ENCODE peak calls at places on chromosomes 12 and 14, in five cellular contexts. One of them, this sample, is unnamed.

GRCh38 chr12:6724409-6724797 is 557 bp downstream of the COPS7A start:
- DNase-seq in neural progenitor cell: no peak
- DNase-seq in astrocyte: no peak
- DNase-seq in MM.1S: peak; percentile 51
- DNase-seq in endodermal cell: no peak
- DNase-seq in this sample: peak; percentile 20

GRCh38 chr12:124681779-124682391 is 114.5 kb upstream of the NCOR2 start:
- DNase-seq in neural progenitor cell: no peak
- DNase-seq in astrocyte: peak; percentile 82
- DNase-seq in MM.1S: no peak
- DNase-seq in endodermal cell: peak; percentile 71
- DNase-seq in this sample: peak; percentile 95

GRCh38 chr12:1056390-1056789 is 65.4 kb downstream of the ERC1 start:
- DNase-seq in neural progenitor cell: no peak
- DNase-seq in astrocyte: no peak
- DNase-seq in MM.1S: no peak
- DNase-seq in endodermal cell: peak; percentile 68
- DNase-seq in this sample: no peak

GRCh38 chr12:26688344-26688904 is 144.6 kb downstream of the ITPR2 start:
- DNase-seq in neural progenitor cell: no peak
- DNase-seq in astrocyte: no peak
- DNase-seq in MM.1S: no peak
- DNase-seq in endodermal cell: no peak
- DNase-seq in this sample: no peak

GRCh38 chr12:83841620-83842019 is 1071.0 kb downstream of the SLC6A15 start:
- DNase-seq in neural progenitor cell: no peak
- DNase-seq in astrocyte: peak; percentile 34
- DNase-seq in MM.1S: no peak
- DNase-seq in endodermal cell: no peak
- DNase-seq in this sample: no peak

GRCh38 chr12:49846033-49846432 is 3.1 kb upstream of the BCDIN3D start:
- DNase-seq in neural progenitor cell: no peak
- DNase-seq in astrocyte: no peak
- DNase-seq in MM.1S: no peak
- DNase-seq in endodermal cell: no peak
- DNase-seq in this sample: no peak

GRCh38 chr12:89183985-89184435 is 168.3 kb downstream of the DUSP6 start:
- DNase-seq in neural progenitor cell: no peak
- DNase-seq in astrocyte: no peak
- DNase-seq in MM.1S: no peak
- DNase-seq in endodermal cell: no peak
- DNase-seq in this sample: peak; percentile 96

GRCh38 chr12:6851153-6851920 is at the start of gene CDCA3:
- DNase-seq in neural progenitor cell: peak; percentile 99
- DNase-seq in astrocyte: peak; percentile 98
- DNase-seq in MM.1S: peak; percentile 99
- DNase-seq in endodermal cell: peak; percentile 100
- DNase-seq in this sample: peak; percentile 99

GRCh38 chr14:67251573-67252226 is 10.5 kb downstream of the PALS1 start:
- DNase-seq in neural progenitor cell: peak; percentile 25
- DNase-seq in astrocyte: peak; percentile 78
- DNase-seq in MM.1S: no peak
- DNase-seq in endodermal cell: no peak
- DNase-seq in this sample: peak; percentile 84

GRCh38 chr12:108143144-108143543 is 14.1 kb downstream of the WSCD2 start:
- DNase-seq in neural progenitor cell: no peak
- DNase-seq in astrocyte: no peak
- DNase-seq in MM.1S: no peak
- DNase-seq in endodermal cell: no peak
- DNase-seq in this sample: no peak

GRCh38 chr12:49635656-49636055 is 12.3 kb downstream of the PRPF40B start:
- DNase-seq in neural progenitor cell: no peak
- DNase-seq in astrocyte: no peak
- DNase-seq in MM.1S: no peak
- DNase-seq in endodermal cell: no peak
- DNase-seq in this sample: no peak

GRCh38 chr12:32032205-32032810 is 73.1 kb downstream of the RESF1 start:
- DNase-seq in neural progenitor cell: no peak
- DNase-seq in astrocyte: peak; percentile 74
- DNase-seq in MM.1S: no peak
- DNase-seq in endodermal cell: no peak
- DNase-seq in this sample: peak; percentile 80

GRCh38 chr12:92055877-92056276 is 89.8 kb downstream of the BTG1 start:
- DNase-seq in neural progenitor cell: no peak
- DNase-seq in astrocyte: no peak
- DNase-seq in MM.1S: peak; percentile 36
- DNase-seq in endodermal cell: no peak
- DNase-seq in this sample: no peak

GRCh38 chr14:24219521-24219920 is 3.7 kb upstream of the MDP1 start:
- DNase-seq in neural progenitor cell: no peak
- DNase-seq in astrocyte: no peak
- DNase-seq in MM.1S: no peak
- DNase-seq in endodermal cell: no peak
- DNase-seq in this sample: no peak

GRCh38 chr12:132538336-132539015 is 48.5 kb downstream of the FBRSL1 start:
- DNase-seq in neural progenitor cell: no peak
- DNase-seq in astrocyte: no peak
- DNase-seq in MM.1S: no peak
- DNase-seq in endodermal cell: no peak
- DNase-seq in this sample: no peak

GRCh38 chr12:42590324-42590934 is 883 bp upstream of the PRICKLE1 start:
- DNase-seq in neural progenitor cell: peak; percentile 39
- DNase-seq in astrocyte: no peak
- DNase-seq in MM.1S: peak; percentile 16
- DNase-seq in endodermal cell: peak; percentile 79
- DNase-seq in this sample: peak; percentile 40

GRCh38 chr12:120825337-120825736 is 78.8 kb downstream of the SPPL3 start:
- DNase-seq in neural progenitor cell: no peak
- DNase-seq in astrocyte: no peak
- DNase-seq in MM.1S: no peak
- DNase-seq in endodermal cell: no peak
- DNase-seq in this sample: no peak

GRCh38 chr12:7645395-7646177 is 20.1 kb downstream of the APOBEC1 start:
- DNase-seq in neural progenitor cell: peak; percentile 59
- DNase-seq in astrocyte: no peak
- DNase-seq in MM.1S: peak; percentile 37
- DNase-seq in endodermal cell: peak; percentile 70
- DNase-seq in this sample: peak; percentile 46

GRCh38 chr12:116818948-116819832 is 62.1 kb downstream of the HRK start:
- DNase-seq in neural progenitor cell: peak; percentile 97
- DNase-seq in astrocyte: peak; percentile 81
- DNase-seq in MM.1S: peak; percentile 67
- DNase-seq in endodermal cell: peak; percentile 97
- DNase-seq in this sample: peak; percentile 93

GRCh38 chr12:98939350-98939749 is 294.3 kb downstream of the APAF1 start:
- DNase-seq in neural progenitor cell: peak; percentile 49
- DNase-seq in astrocyte: peak; percentile 42
- DNase-seq in MM.1S: peak; percentile 25
- DNase-seq in endodermal cell: peak; percentile 78
- DNase-seq in this sample: peak; percentile 43

GRCh38 chr12:32229971-32230606 is 123.4 kb downstream of the BICD1 start:
- DNase-seq in neural progenitor cell: no peak
- DNase-seq in astrocyte: no peak
- DNase-seq in MM.1S: no peak
- DNase-seq in endodermal cell: peak; percentile 91
- DNase-seq in this sample: no peak

GRCh38 chr14:68877993-68878575 is 85.2 kb upstream of the ZFP36L1 start:
- DNase-seq in neural progenitor cell: no peak
- DNase-seq in astrocyte: no peak
- DNase-seq in MM.1S: no peak
- DNase-seq in endodermal cell: no peak
- DNase-seq in this sample: no peak

GRCh38 chr14:95488376-95489162 is 27.9 kb downstream of the SYNE3 start:
- DNase-seq in neural progenitor cell: no peak
- DNase-seq in astrocyte: no peak
- DNase-seq in MM.1S: no peak
- DNase-seq in endodermal cell: no peak
- DNase-seq in this sample: peak; percentile 23

GRCh38 chr14:96581026-96581425 is 78.8 kb downstream of the PAPOLA start:
- DNase-seq in neural progenitor cell: no peak
- DNase-seq in astrocyte: no peak
- DNase-seq in MM.1S: no peak
- DNase-seq in endodermal cell: no peak
- DNase-seq in this sample: no peak

GRCh38 chr14:72075649-72076334 is 143.6 kb downstream of the RGS6 start:
- DNase-seq in neural progenitor cell: peak; percentile 77
- DNase-seq in astrocyte: no peak
- DNase-seq in MM.1S: no peak
- DNase-seq in endodermal cell: peak; percentile 54
- DNase-seq in this sample: no peak

GRCh38 chr14:61296707-61297502 is 15.8 kb upstream of the TMEM30B start:
- DNase-seq in neural progenitor cell: no peak
- DNase-seq in astrocyte: peak; percentile 11
- DNase-seq in MM.1S: no peak
- DNase-seq in endodermal cell: no peak
- DNase-seq in this sample: peak; percentile 68

GRCh38 chr12:130375888-130376287 is 38.2 kb downstream of the PIWIL1 start:
- DNase-seq in neural progenitor cell: no peak
- DNase-seq in astrocyte: no peak
- DNase-seq in MM.1S: no peak
- DNase-seq in endodermal cell: no peak
- DNase-seq in this sample: no peak

DNA sequence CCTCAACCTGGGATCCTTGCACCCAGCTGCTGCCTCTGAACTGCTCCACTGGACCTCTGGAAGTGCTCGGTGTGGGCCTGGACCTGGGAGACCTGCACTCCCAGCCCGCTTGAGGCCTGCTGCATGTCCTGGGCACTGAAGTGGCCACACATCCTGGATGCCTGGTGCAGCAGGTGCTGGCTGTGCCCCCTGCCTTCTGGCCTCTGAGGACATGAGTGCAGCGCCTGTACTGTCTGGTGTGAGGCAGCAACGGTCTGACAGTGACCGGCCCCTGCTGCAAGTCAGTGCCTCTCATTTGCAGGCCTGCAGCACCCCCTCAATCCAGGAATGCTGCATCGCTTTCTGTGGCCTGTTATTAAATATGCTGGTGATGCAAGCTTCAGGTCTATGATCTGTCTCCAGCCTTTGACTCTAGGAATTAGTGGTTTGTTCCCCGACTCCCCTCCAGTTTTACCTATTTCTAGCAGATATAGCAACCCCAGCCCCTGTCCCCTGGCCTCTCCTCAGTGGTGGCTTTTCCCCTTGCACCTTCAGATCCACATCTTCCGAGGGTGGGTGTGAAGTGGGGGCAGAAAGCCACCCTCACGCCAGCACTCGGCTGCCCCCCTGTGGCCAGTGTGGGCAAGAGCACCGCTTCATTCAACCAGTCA is 3.6 kb downstream of the SMIM41 start:
- DNase-seq in neural progenitor cell: peak; percentile 79
- DNase-seq in astrocyte: peak; percentile 34
- DNase-seq in MM.1S: peak; percentile 46
- DNase-seq in endodermal cell: peak; percentile 93
- DNase-seq in this sample: peak; percentile 73
- H3K27ac ChIP-seq in neural progenitor cell: no peak overlapping the region
- H3K27ac ChIP-seq in astrocyte: no peak overlapping the region
- H3K27ac ChIP-seq in MM.1S: no peak overlapping the region
- H3K27ac ChIP-seq in endodermal cell: no peak overlapping the region
- H3K27ac ChIP-seq in this sample: peak overlapping the region; percentile 62

GRCh38 chr12:67524861-67525499 is 123.6 kb upstream of the DYRK2 start:
- DNase-seq in neural progenitor cell: no peak
- DNase-seq in astrocyte: no peak
- DNase-seq in MM.1S: no peak
- DNase-seq in endodermal cell: no peak
- DNase-seq in this sample: no peak

GRCh38 chr12:67520611-67521010 is 127.9 kb upstream of the DYRK2 start:
- DNase-seq in neural progenitor cell: no peak
- DNase-seq in astrocyte: peak; percentile 62
- DNase-seq in MM.1S: no peak
- DNase-seq in endodermal cell: no peak
- DNase-seq in this sample: peak; percentile 66

GRCh38 chr12:67526129-67526528 is 122.4 kb upstream of the DYRK2 start:
- DNase-seq in neural progenitor cell: no peak
- DNase-seq in astrocyte: no peak
- DNase-seq in MM.1S: no peak
- DNase-seq in endodermal cell: no peak
- DNase-seq in this sample: no peak

GRCh38 chr12:67522222-67522621 is 126.3 kb upstream of the DYRK2 start:
- DNase-seq in neural progenitor cell: no peak
- DNase-seq in astrocyte: no peak
- DNase-seq in MM.1S: no peak
- DNase-seq in endodermal cell: no peak
- DNase-seq in this sample: no peak

DNA sequence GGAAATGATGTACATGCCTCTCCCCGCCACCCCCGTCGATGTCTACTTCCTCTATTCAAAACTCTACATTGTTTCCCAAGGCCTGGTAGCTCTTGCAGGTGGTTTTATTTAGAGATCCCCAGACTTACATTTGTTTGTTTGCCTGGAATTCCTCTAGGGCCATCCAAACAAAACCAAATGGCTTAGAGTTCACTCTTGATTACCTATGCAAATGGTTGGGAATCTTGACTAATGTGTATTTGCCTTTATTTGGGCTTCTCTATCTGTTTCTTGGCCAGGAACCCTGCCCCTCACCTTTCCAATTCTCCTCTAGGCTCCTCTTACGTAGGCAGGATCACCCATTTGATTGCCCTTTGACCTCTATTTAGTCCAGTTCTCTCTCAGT is 123.1 kb upstream of the DYRK2 start:
- DNase-seq in neural progenitor cell: peak; percentile 29
- DNase-seq in astrocyte: no peak
- DNase-seq in MM.1S: no peak
- DNase-seq in endodermal cell: peak; percentile 49
- DNase-seq in this sample: no peak
- H3K9ac ChIP-seq in neural progenitor cell: no peak overlapping the region
- H3K9ac ChIP-seq in astrocyte: no peak overlapping the region
- H3K9ac ChIP-seq in MM.1S: no peak overlapping the region
- H3K9ac ChIP-seq in endodermal cell: no peak overlapping the region
- H3K9ac ChIP-seq in this sample: no peak overlapping the region

GRCh38 chr14:77110286-77110685 is 12.2 kb downstream of the CIPC start:
- DNase-seq in neural progenitor cell: no peak
- DNase-seq in astrocyte: no peak
- DNase-seq in MM.1S: no peak
- DNase-seq in endodermal cell: no peak
- DNase-seq in this sample: no peak
- H3K27ac ChIP-seq in neural progenitor cell: peak overlapping the region; percentile 81
- H3K27ac ChIP-seq in astrocyte: no peak overlapping the region
- H3K27ac ChIP-seq in MM.1S: no peak overlapping the region
- H3K27ac ChIP-seq in endodermal cell: peak overlapping the region; percentile 98
- H3K27ac ChIP-seq in this sample: no peak overlapping the region

GRCh38 chr14:28944605-28945004 is 178.0 kb downstream of the FOXG1 start:
- DNase-seq in neural progenitor cell: no peak
- DNase-seq in astrocyte: no peak
- DNase-seq in MM.1S: no peak
- DNase-seq in endodermal cell: no peak
- DNase-seq in this sample: no peak
- H3K9ac ChIP-seq in neural progenitor cell: no peak overlapping the region
- H3K9ac ChIP-seq in astrocyte: no peak overlapping the region
- H3K9ac ChIP-seq in MM.1S: no peak overlapping the region
- H3K9ac ChIP-seq in endodermal cell: no peak overlapping the region
- H3K9ac ChIP-seq in this sample: no peak overlapping the region

GRCh38 chr14:36834293-36834692 is 172.6 kb downstream of the PAX9 start:
- DNase-seq in neural progenitor cell: no peak
- DNase-seq in astrocyte: no peak
- DNase-seq in MM.1S: no peak
- DNase-seq in endodermal cell: no peak
- DNase-seq in this sample: no peak
- H3K27ac ChIP-seq in neural progenitor cell: no peak overlapping the region
- H3K27ac ChIP-seq in astrocyte: no peak overlapping the region
- H3K27ac ChIP-seq in MM.1S: no peak overlapping the region
- H3K27ac ChIP-seq in endodermal cell: no peak overlapping the region
- H3K27ac ChIP-seq in this sample: no peak overlapping the region

This sample was measured in fibroblast of lung.